ENCODE peak calls at places on chromosome 18, in four cellular contexts. One of them, this sample, is unnamed.

GRCh38 chr18:24234330-24234729 is 95.5 kb downstream of the CABYR start:
- DNase-seq in CD8-positive, alpha-beta T cell: no peak
- DNase-seq in tibial nerve: peak; percentile 50
- DNase-seq in heart right ventricle: peak; percentile 38
- DNase-seq in this sample: peak; percentile 73

GRCh38 chr18:7567487-7568425 is 640 bp downstream of the PTPRM start:
- DNase-seq in CD8-positive, alpha-beta T cell: no peak
- DNase-seq in tibial nerve: peak; percentile 26
- DNase-seq in heart right ventricle: peak; percentile 43
- DNase-seq in this sample: peak; percentile 71

GRCh38 chr18:25253779-25254178 is 98.2 kb downstream of the ZNF521 start:
- DNase-seq in CD8-positive, alpha-beta T cell: no peak
- DNase-seq in tibial nerve: no peak
- DNase-seq in heart right ventricle: no peak
- DNase-seq in this sample: no peak

GRCh38 chr18:48540329-48541025 is 1.6 kb downstream of the CTIF start:
- DNase-seq in CD8-positive, alpha-beta T cell: peak; percentile 49
- DNase-seq in tibial nerve: peak; percentile 54
- DNase-seq in heart right ventricle: peak; percentile 66
- DNase-seq in this sample: peak; percentile 74

GRCh38 chr18:8791171-8791651 is 85.9 kb downstream of the MTCL1 start:
- DNase-seq in CD8-positive, alpha-beta T cell: no peak
- DNase-seq in tibial nerve: no peak
- DNase-seq in heart right ventricle: no peak
- DNase-seq in this sample: no peak

GRCh38 chr18:68494802-68495560 is 219.9 kb downstream of the TMX3 start:
- DNase-seq in CD8-positive, alpha-beta T cell: no peak
- DNase-seq in tibial nerve: no peak
- DNase-seq in heart right ventricle: peak; percentile 5
- DNase-seq in this sample: no peak

GRCh38 chr18:56748698-56749268 is 97.6 kb downstream of the WDR7 start:
- DNase-seq in CD8-positive, alpha-beta T cell: no peak
- DNase-seq in tibial nerve: no peak
- DNase-seq in heart right ventricle: peak; percentile 6
- DNase-seq in this sample: no peak

GRCh38 chr18:58476521-58477210 is 152.2 kb downstream of the ALPK2 start:
- DNase-seq in CD8-positive, alpha-beta T cell: no peak
- DNase-seq in tibial nerve: no peak
- DNase-seq in heart right ventricle: no peak
- DNase-seq in this sample: no peak

GRCh38 chr18:50507120-50507590 is 52.7 kb upstream of the MAPK4 start:
- DNase-seq in CD8-positive, alpha-beta T cell: no peak
- DNase-seq in tibial nerve: peak; percentile 21
- DNase-seq in heart right ventricle: peak; percentile 15
- DNase-seq in this sample: no peak

GRCh38 chr18:31371970-31372369 is 4.6 kb upstream of the DSG4 start:
- DNase-seq in CD8-positive, alpha-beta T cell: no peak
- DNase-seq in tibial nerve: no peak
- DNase-seq in heart right ventricle: no peak
- DNase-seq in this sample: no peak

GRCh38 chr18:44715245-44715644 is 34.6 kb downstream of the SETBP1 start:
- DNase-seq in CD8-positive, alpha-beta T cell: no peak
- DNase-seq in tibial nerve: peak; percentile 29
- DNase-seq in heart right ventricle: no peak
- DNase-seq in this sample: peak; percentile 68

GRCh38 chr18:48534364-48534763 is 4.5 kb upstream of the CTIF start:
- DNase-seq in CD8-positive, alpha-beta T cell: no peak
- DNase-seq in tibial nerve: no peak
- DNase-seq in heart right ventricle: no peak
- DNase-seq in this sample: peak; percentile 23

GRCh38 chr18:55354795-55355194 is 233.2 kb downstream of the TCF4 start:
- DNase-seq in CD8-positive, alpha-beta T cell: no peak
- DNase-seq in tibial nerve: no peak
- DNase-seq in heart right ventricle: no peak
- DNase-seq in this sample: no peak

GRCh38 chr18:37409870-37410269 is 155.7 kb downstream of the CELF4 start:
- DNase-seq in CD8-positive, alpha-beta T cell: no peak
- DNase-seq in tibial nerve: no peak
- DNase-seq in heart right ventricle: no peak
- DNase-seq in this sample: no peak

GRCh38 chr18:25253136-25253535 is 98.8 kb downstream of the ZNF521 start:
- DNase-seq in CD8-positive, alpha-beta T cell: no peak
- DNase-seq in tibial nerve: no peak
- DNase-seq in heart right ventricle: no peak
- DNase-seq in this sample: no peak

GRCh38 chr18:75304678-75305557 is 94.3 kb downstream of the TSHZ1 start:
- DNase-seq in CD8-positive, alpha-beta T cell: no peak
- DNase-seq in tibial nerve: no peak
- DNase-seq in heart right ventricle: no peak
- DNase-seq in this sample: no peak

GRCh38 chr18:27202771-27203170 is 17.7 kb upstream of the CHST9 start:
- DNase-seq in CD8-positive, alpha-beta T cell: no peak
- DNase-seq in tibial nerve: no peak
- DNase-seq in heart right ventricle: no peak
- DNase-seq in this sample: no peak

DNA sequence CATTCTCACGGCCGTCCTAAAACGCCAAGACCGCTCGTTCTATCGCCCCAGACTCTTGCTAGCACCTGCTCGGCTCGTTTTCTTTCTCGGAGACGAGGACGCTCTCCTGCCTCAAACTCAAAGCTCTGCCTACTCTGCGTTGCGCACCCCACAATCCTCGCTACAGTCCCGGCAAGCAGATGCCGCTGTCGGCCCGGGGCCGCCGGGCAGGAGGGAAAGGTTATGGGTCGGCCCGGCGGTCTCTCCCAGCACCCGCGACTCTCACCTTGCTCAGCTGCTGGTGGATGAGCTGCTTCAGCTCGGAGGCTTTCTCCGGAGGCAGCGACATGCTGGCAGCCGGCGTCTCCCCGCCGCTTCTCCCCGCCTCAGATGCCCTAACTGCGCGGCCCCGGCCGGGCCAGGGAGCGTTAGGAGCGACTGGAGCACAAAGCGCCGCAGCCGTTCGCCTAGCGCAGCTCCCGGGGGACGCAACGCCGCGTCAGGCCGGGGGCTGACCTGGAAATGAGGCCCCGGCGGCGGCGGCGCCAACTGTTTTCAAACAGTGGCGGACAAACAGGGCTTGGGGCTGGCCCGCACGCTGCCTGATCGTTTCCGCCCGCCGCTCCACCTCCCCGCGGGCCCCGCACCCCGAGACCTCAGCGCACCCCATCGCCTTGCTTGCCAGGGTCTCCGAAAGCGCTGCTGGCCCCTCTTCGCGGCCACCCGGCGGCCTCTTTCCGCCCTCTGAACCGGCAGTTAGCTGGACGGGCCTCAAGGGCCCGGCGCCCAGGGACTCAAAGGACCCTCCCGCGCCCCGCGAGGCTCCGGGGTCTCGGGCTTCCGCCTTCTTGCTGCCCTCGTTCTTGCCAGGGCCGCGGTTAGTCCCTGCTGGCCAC is at the start of the genes CEP76 and PSMG2:
- DNase-seq in CD8-positive, alpha-beta T cell: peak; percentile 83
- DNase-seq in tibial nerve: peak; percentile 78
- DNase-seq in heart right ventricle: peak; percentile 93
- DNase-seq in this sample: peak; percentile 90
- TF ChIP-seq CTCF in CD8-positive, alpha-beta T cell: no peak
- TF ChIP-seq CTCF in tibial nerve: no peak
- TF ChIP-seq CTCF in heart right ventricle: no peak
- TF ChIP-seq CTCF in this sample: no peak

DNA sequence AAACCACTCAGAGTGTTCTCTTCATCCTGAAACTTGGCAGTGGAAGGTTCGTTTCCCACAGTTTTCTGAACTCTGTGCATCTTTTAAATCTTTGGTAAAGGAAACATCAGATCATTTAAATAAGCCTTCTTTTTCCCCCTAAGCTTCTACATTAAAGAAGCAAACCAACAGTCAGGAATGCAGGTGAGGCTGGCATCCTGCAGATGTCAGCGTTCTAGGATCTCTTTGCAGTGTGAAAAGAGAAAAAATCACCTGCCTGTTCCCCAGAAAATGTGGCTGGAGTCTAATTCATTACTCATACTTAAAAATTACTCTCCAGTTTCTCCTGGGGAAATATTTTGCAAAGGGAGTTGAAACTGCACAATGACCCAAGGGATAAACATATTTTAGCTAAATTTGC is 64.5 kb upstream of the ZCCHC2 start:
- DNase-seq in CD8-positive, alpha-beta T cell: no peak
- DNase-seq in tibial nerve: no peak
- DNase-seq in heart right ventricle: no peak
- DNase-seq in this sample: no peak
- TF ChIP-seq CTCF in CD8-positive, alpha-beta T cell: no peak
- TF ChIP-seq CTCF in tibial nerve: no peak
- TF ChIP-seq CTCF in heart right ventricle: no peak
- TF ChIP-seq CTCF in this sample: no peak

DNA sequence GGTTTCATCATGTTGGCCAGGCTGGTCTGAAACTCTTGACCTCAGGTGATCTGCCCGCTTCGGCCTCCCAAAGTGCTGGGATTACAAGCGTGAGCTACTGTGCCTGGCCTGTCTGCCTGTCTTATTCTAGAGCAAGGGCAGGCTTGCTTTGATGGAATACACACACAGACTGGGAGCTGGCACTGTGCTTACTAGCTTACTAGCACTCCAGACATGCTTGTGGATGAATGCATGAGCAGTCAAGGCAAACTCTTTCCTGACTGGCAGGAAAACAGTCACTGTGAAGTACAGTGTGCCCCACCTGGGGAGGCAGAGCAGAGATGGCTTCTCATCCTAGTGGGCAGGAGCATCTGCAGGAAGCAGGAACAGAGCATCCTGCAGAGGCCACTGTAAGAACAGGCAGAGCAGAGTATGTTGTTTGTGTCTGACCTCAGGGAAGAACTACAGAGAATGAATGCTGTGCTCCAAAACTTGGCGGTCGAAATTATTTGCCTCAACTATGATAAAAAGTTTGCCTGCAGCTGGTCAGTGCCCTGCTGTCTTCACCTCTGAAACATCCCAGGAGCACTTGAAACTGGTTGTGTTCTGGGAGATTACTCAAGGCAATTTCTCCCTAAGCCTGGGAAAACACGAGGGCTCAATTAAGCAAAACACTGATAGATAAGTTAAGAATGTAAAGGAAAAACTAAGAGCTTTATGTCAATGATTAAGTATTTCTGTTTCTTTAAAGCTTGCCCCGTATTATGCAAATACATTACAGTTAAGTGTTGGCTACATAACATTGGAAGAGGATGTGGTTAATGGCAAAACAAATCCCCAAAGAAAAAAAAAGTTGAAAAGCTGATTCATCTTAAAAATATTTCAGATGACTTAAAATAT is 102.4 kb downstream of the VAPA start:
- DNase-seq in CD8-positive, alpha-beta T cell: no peak
- DNase-seq in tibial nerve: peak; percentile 30
- DNase-seq in heart right ventricle: peak; percentile 56
- DNase-seq in this sample: no peak
- TF ChIP-seq CTCF in CD8-positive, alpha-beta T cell: no peak
- TF ChIP-seq CTCF in tibial nerve: peak; percentile 8
- TF ChIP-seq CTCF in heart right ventricle: peak; percentile 47
- TF ChIP-seq CTCF in this sample: no peak

DNA sequence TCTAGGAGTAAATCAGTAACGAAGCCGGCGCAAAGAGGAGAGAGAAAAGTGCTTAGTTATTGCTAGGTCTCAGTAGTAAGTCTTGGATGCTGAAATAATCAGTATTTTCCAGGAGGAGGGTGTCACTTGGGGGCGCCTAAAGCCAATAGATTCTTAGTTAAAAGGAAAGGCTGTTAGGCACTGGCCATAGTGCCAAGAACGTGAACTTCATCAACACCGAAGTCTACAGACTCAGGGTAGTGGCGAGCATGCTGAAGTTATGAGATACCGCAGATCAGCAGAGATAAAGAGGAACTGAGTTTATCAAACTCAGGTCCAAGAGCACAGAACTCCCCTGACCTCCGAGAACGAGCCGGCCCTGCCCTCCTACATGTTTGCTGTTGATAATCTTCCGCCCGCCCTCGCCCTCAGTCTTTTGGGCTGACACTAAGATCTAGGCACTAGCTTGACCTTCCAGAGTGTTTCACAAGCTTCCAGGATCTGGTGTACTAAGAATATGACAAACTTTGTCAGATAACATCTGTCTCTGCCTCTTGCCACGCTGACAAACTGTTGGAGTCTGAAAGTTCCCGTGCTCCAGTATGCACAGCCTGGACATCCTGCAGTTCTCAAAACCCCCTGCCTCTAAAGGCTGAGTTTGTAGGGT is 49.2 kb downstream of the CYB5A start:
- DNase-seq in CD8-positive, alpha-beta T cell: no peak
- DNase-seq in tibial nerve: no peak
- DNase-seq in heart right ventricle: peak; percentile 27
- DNase-seq in this sample: peak; percentile 59
- TF ChIP-seq CTCF in CD8-positive, alpha-beta T cell: no peak
- TF ChIP-seq CTCF in tibial nerve: no peak
- TF ChIP-seq CTCF in heart right ventricle: peak; percentile 50
- TF ChIP-seq CTCF in this sample: no peak

GRCh38 chr18:39166776-39167175 is 1601.2 kb upstream of the CELF4 start:
- DNase-seq in CD8-positive, alpha-beta T cell: no peak
- DNase-seq in tibial nerve: no peak
- DNase-seq in heart right ventricle: no peak
- DNase-seq in this sample: no peak

GRCh38 chr18:39167990-39168389 is 1602.4 kb upstream of the CELF4 start:
- DNase-seq in CD8-positive, alpha-beta T cell: no peak
- DNase-seq in tibial nerve: no peak
- DNase-seq in heart right ventricle: no peak
- DNase-seq in this sample: no peak

GRCh38 chr18:39162013-39162412 is 1596.4 kb upstream of the CELF4 start:
- DNase-seq in CD8-positive, alpha-beta T cell: no peak
- DNase-seq in tibial nerve: no peak
- DNase-seq in heart right ventricle: no peak
- DNase-seq in this sample: no peak
- TF ChIP-seq CTCF in CD8-positive, alpha-beta T cell: no peak
- TF ChIP-seq CTCF in tibial nerve: no peak
- TF ChIP-seq CTCF in heart right ventricle: no peak
- TF ChIP-seq CTCF in this sample: no peak

GRCh38 chr18:1103567-1103966 is 198.9 kb downstream of the ADCYAP1 start:
- DNase-seq in CD8-positive, alpha-beta T cell: no peak
- DNase-seq in tibial nerve: no peak
- DNase-seq in heart right ventricle: no peak
- DNase-seq in this sample: no peak
- TF ChIP-seq CTCF in CD8-positive, alpha-beta T cell: no peak
- TF ChIP-seq CTCF in tibial nerve: no peak
- TF ChIP-seq CTCF in heart right ventricle: no peak
- TF ChIP-seq CTCF in this sample: no peak